ENCODE peak calls at places on chromosomes 13 and 19, in five cellular contexts. One of them, this sample, is unnamed. For H3K4me1, the result is how much of the 10 kb centered on the place peaks cover.

GRCh38 chr19:1087813-1088418 is 7.3 kb downstream of the POLR2E start:
- DNase-seq in heart left ventricle: peak
- DNase-seq in small intestine: no peak
- DNase-seq in pancreas: no peak
- DNase-seq in cardiac muscle cell: no peak
- DNase-seq in this sample: no peak

GRCh38 chr19:16412596-16413355 is 59.0 kb downstream of the EPS15L1 start:
- DNase-seq in heart left ventricle: no peak
- DNase-seq in small intestine: no peak
- DNase-seq in pancreas: no peak
- DNase-seq in cardiac muscle cell: no peak
- DNase-seq in this sample: no peak

GRCh38 chr13:44243198-44243852 is 130.3 kb upstream of the SERP2 start:
- DNase-seq in heart left ventricle: peak
- DNase-seq in small intestine: no peak
- DNase-seq in pancreas: no peak
- DNase-seq in cardiac muscle cell: peak
- DNase-seq in this sample: no peak

GRCh38 chr19:45508931-45509691 is 1.8 kb downstream of the VASP start:
- DNase-seq in heart left ventricle: peak
- DNase-seq in small intestine: peak
- DNase-seq in pancreas: peak
- DNase-seq in cardiac muscle cell: peak
- DNase-seq in this sample: no peak

GRCh38 chr13:75316427-75316826 is 165.5 kb downstream of the TBC1D4 start:
- DNase-seq in heart left ventricle: no peak
- DNase-seq in small intestine: no peak
- DNase-seq in pancreas: no peak
- DNase-seq in cardiac muscle cell: peak
- DNase-seq in this sample: no peak

GRCh38 chr13:92379371-92379770 is 847.2 kb upstream of the GPC6 start:
- DNase-seq in heart left ventricle: no peak
- DNase-seq in small intestine: no peak
- DNase-seq in pancreas: no peak
- DNase-seq in cardiac muscle cell: no peak
- DNase-seq in this sample: no peak

GRCh38 chr19:42170715-42171114 is 38.5 kb upstream of the POU2F2 start:
- DNase-seq in heart left ventricle: no peak
- DNase-seq in small intestine: no peak
- DNase-seq in pancreas: no peak
- DNase-seq in cardiac muscle cell: no peak
- DNase-seq in this sample: no peak

GRCh38 chr19:47511681-47512080 is 3.2 kb downstream of the NAPA start:
- DNase-seq in heart left ventricle: no peak
- DNase-seq in small intestine: no peak
- DNase-seq in pancreas: peak
- DNase-seq in cardiac muscle cell: peak
- DNase-seq in this sample: no peak

GRCh38 chr13:76168661-76169060 is 532.5 kb downstream of the LMO7 start:
- DNase-seq in heart left ventricle: no peak
- DNase-seq in small intestine: no peak
- DNase-seq in pancreas: no peak
- DNase-seq in cardiac muscle cell: no peak
- DNase-seq in this sample: no peak

GRCh38 chr19:47723573-47723923 is 10.3 kb downstream of the EHD2 start:
- DNase-seq in heart left ventricle: no peak
- DNase-seq in small intestine: peak
- DNase-seq in pancreas: peak
- DNase-seq in cardiac muscle cell: peak
- DNase-seq in this sample: no peak

GRCh38 chr19:55809381-55810058 is 22.3 kb downstream of the NLRP11 start:
- DNase-seq in heart left ventricle: peak
- DNase-seq in small intestine: peak
- DNase-seq in pancreas: peak
- DNase-seq in cardiac muscle cell: peak
- DNase-seq in this sample: no peak

GRCh38 chr19:56748443-56748842 is 76.9 kb upstream of the ZNF835 start:
- DNase-seq in heart left ventricle: no peak
- DNase-seq in small intestine: no peak
- DNase-seq in pancreas: no peak
- DNase-seq in cardiac muscle cell: peak
- DNase-seq in this sample: no peak

GRCh38 chr19:19538077-19538764 is at the start of gene CILP2:
- DNase-seq in heart left ventricle: no peak
- DNase-seq in small intestine: no peak
- DNase-seq in pancreas: peak
- DNase-seq in cardiac muscle cell: peak
- DNase-seq in this sample: no peak

DNA sequence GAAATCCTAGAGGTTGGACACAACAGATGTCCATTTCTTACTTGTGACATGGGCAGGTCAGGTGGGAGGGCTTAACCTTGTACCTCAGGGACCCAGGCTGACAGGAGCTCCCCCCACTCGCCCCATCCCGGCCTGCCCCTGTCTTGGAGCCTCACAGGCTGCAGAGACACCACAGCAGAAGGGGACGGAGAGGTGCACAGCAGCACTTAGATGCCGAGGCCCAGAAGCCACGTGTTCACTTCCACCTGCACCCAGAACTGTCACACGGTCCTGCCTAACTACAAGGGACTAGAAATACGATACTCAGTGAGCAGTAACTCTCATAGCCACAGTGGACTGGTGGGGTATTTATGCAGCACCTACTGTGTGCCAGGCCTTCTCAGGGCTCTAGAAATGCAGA is 129.7 kb downstream of the SIPA1L3 start:
- DNase-seq in heart left ventricle: no peak
- DNase-seq in small intestine: no peak
- DNase-seq in pancreas: no peak
- DNase-seq in cardiac muscle cell: no peak
- DNase-seq in this sample: no peak
- H3K27ac ChIP-seq in heart left ventricle: no peak
- H3K27ac ChIP-seq in small intestine: no peak
- H3K27ac ChIP-seq in pancreas: no peak
- H3K27ac ChIP-seq in cardiac muscle cell: peak
- H3K27ac ChIP-seq in this sample: no peak

DNA sequence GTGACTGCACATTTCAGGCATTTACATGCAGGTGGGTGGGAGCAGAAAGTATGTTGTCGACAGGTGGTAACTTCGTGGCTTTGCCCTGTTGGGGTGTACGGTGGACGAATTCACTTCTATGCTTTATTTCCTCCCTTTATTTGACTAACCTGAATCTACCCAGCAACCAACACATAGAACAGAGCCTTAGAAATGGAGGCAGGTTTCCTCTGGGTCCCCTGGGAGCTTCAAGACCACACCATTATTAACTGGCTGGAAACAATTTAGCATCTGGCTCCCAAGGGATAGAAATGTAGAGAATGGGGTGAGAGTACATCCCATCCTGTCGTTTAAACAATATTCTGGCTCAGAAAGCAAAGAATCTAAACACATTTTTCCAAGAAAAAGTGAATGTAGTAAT is 244.4 kb downstream of the DLEU7 start:
- DNase-seq in heart left ventricle: no peak
- DNase-seq in small intestine: no peak
- DNase-seq in pancreas: no peak
- DNase-seq in cardiac muscle cell: no peak
- DNase-seq in this sample: no peak
- H3K4me1 ChIP-seq in heart left ventricle: under half
- H3K4me1 ChIP-seq in small intestine: under half
- H3K4me1 ChIP-seq in pancreas: under half
- H3K4me1 ChIP-seq in cardiac muscle cell: under half
- H3K4me1 ChIP-seq in this sample: under half

DNA sequence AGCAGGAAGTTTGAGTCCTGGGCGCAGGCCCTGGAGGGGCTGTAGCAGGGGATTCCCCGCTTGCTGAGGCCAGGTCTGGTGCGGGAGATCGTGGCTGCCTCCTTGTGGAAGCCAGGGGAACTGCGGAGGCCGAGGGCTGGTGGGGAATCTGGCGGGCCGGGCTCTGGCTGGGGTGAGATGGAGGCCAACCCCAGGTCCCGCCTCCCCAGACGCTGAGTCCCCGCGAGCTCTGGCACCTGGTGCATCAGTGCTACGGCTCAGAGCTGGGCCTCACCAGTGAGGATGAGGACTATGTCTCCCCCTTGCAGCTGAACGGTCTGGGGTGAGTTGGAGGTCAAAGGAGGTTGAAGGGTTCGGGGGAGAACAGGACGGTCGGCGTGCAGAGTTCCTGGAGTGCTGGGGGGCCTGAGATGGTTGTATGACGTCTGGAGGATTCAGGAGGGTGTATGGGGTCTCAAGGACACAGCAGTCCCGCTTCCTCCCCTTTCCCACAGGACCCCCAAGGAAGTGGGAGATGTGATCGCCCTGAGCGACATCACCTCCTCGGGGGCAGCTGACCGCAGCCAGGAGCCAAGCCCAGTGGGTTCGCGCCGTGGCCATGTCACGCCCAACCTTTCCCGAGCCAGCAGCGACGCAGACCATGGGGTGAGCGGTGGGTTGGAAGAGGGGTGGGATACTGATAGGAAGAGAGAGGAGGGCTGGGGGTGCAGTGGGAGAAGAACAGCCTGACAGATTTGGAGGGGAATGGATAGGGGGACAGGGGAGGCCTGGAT is 13.1 kb downstream of the GRAMD1A start:
- DNase-seq in heart left ventricle: peak
- DNase-seq in small intestine: peak
- DNase-seq in pancreas: peak
- DNase-seq in cardiac muscle cell: peak
- DNase-seq in this sample: no peak
- H3K27ac ChIP-seq in heart left ventricle: peak
- H3K27ac ChIP-seq in small intestine: peak
- H3K27ac ChIP-seq in pancreas: no peak
- H3K27ac ChIP-seq in cardiac muscle cell: no peak
- H3K27ac ChIP-seq in this sample: no peak

DNA sequence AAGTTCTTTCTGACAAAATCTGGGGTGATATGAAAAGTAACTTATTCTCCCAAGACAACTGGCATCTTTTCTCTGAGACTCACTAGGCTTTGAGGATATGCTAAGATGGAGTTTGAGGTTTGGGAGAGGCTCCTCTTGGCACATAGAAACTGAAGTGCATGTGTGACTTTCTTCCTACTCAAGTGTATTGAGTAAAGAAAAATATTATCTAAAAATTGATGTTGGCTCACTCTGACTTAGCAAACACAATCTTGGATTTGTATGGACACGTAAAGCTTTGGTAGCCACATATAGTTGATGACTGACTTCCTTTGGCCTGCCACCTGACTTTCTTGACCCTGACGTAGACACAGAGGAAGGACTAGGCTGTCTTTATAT is 71.1 kb upstream of the KLF12 start:
- DNase-seq in heart left ventricle: no peak
- DNase-seq in small intestine: no peak
- DNase-seq in pancreas: no peak
- DNase-seq in cardiac muscle cell: no peak
- DNase-seq in this sample: no peak
- H3K4me1 ChIP-seq in heart left ventricle: under half
- H3K4me1 ChIP-seq in small intestine: under half
- H3K4me1 ChIP-seq in pancreas: under half
- H3K4me1 ChIP-seq in cardiac muscle cell: under half
- H3K4me1 ChIP-seq in this sample: under half

GRCh38 chr19:7636317-7636690 is 606 bp upstream of the STXBP2 start:
- DNase-seq in heart left ventricle: no peak
- DNase-seq in small intestine: no peak
- DNase-seq in pancreas: no peak
- DNase-seq in cardiac muscle cell: no peak
- DNase-seq in this sample: no peak
- H3K27ac ChIP-seq in heart left ventricle: no peak
- H3K27ac ChIP-seq in small intestine: no peak
- H3K27ac ChIP-seq in pancreas: peak
- H3K27ac ChIP-seq in cardiac muscle cell: no peak
- H3K27ac ChIP-seq in this sample: no peak

GRCh38 chr13:34343413-34343812 is 525.5 kb downstream of the RFC3 start:
- DNase-seq in heart left ventricle: no peak
- DNase-seq in small intestine: no peak
- DNase-seq in pancreas: no peak
- DNase-seq in cardiac muscle cell: peak
- DNase-seq in this sample: no peak
- H3K4me1 ChIP-seq in heart left ventricle: under half
- H3K4me1 ChIP-seq in small intestine: under half
- H3K4me1 ChIP-seq in pancreas: under half
- H3K4me1 ChIP-seq in cardiac muscle cell: under half
- H3K4me1 ChIP-seq in this sample: under half

DNA sequence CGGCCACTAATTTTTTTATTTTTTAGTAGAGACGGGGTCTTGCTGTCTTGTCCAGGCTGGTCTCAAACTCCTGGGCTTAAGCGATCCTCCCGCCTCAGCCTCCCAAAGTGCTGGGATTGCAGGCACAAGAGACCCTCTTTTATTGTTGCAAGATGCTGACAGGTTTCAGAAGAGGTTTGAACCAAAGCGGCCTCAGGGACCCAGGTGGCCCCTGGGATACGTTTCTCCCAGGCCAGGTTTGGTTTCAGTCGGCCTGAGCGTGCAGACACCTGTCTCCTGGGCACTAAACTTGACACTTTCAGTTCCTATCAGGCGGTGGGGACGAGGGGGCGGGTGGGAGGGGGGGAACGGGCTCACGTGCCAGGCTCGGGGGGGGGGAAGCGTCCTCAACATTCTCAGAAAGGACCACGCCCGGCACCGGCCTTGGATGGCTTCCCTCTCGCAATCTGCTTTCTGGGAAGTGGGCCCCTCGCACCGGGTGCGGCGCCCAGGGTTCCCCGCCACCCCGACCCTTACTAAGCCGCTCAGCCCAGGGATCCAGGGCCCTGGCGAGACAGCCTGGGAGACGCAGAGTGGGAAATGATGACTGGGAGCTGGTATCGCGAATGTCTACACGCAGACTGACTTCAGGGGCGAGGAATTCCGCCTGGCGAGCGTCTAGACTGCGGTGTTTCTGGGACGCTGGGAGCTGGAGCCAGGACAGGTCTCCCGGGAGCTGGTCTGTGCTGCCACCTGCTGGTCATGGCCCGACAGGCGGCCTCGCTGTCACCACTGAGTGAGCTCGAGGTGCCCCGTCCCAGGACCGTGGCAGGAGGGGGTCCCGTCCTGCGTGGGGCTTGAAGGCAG is 91.6 kb downstream of the GNG7 start:
- DNase-seq in heart left ventricle: peak
- DNase-seq in small intestine: peak
- DNase-seq in pancreas: peak
- DNase-seq in cardiac muscle cell: peak
- DNase-seq in this sample: peak
- H3K27ac ChIP-seq in heart left ventricle: peak
- H3K27ac ChIP-seq in small intestine: no peak
- H3K27ac ChIP-seq in pancreas: peak
- H3K27ac ChIP-seq in cardiac muscle cell: peak
- H3K27ac ChIP-seq in this sample: no peak

GRCh38 chr13:46572758-46573384 is 19.9 kb downstream of the LRCH1 start:
- DNase-seq in heart left ventricle: no peak
- DNase-seq in small intestine: no peak
- DNase-seq in pancreas: no peak
- DNase-seq in cardiac muscle cell: no peak
- DNase-seq in this sample: no peak
- H3K4me1 ChIP-seq in heart left ventricle: under half
- H3K4me1 ChIP-seq in small intestine: under half
- H3K4me1 ChIP-seq in pancreas: under half
- H3K4me1 ChIP-seq in cardiac muscle cell: under half
- H3K4me1 ChIP-seq in this sample: under half